ENCODE peak calls at places on chromosomes 13 and 19, in six cellular contexts. C is CD8-positive, alpha-beta memory T cell; D is stomach; H is cardiac muscle cell; F is heart left ventricle; G is kidney. W is an unnamed sample.

GRCh38 chr19:20482721-20483120 is 82.9 kb downstream of the ZNF737 start:
- DNase-seq in C (no peak), D (no peak), H (no peak), F (no peak), G (no peak), W (no peak)

GRCh38 chr13:52405369-52405766 is 604 bp downstream of the THSD1 start:
- DNase-seq in D (no peak), H (no peak), C (no peak), F (no peak), G (no peak), W (no peak)

GRCh38 chr19:44141191-44142013 is at the start of gene ZNF234:
- DNase-seq in C (peak; percentile 46), D (peak; percentile 75), G (peak; percentile 88), F (peak; percentile 89), H (peak; percentile 91), W (peak; percentile 70)

GRCh38 chr19:31258211-31259052 is 90.8 kb downstream of the TSHZ3 start:
- DNase-seq in F (no peak), G (no peak), C (no peak), D (peak; percentile 20), H (no peak), W (no peak)

GRCh38 chr19:13037161-13037560 is 41.9 kb downstream of the NFIX start:
- DNase-seq in D (no peak), C (no peak), H (peak; percentile 85), F (no peak), G (no peak), W (no peak)

GRCh38 chr19:19871932-19872331 is 6.2 kb downstream of the ZNF253 start:
- DNase-seq in H (no peak), F (no peak), C (no peak), D (no peak), G (no peak), W (no peak)

GRCh38 chr19:2166741-2167738 is 3.3 kb downstream of the DOT1L start:
- DNase-seq in G (peak; percentile 92), F (peak; percentile 92), C (no peak), H (peak; percentile 83), D (peak; percentile 95), W (no peak)

GRCh38 chr13:50940509-50940908 is 30.9 kb downstream of the RNASEH2B start:
- DNase-seq in F (no peak), D (no peak), G (no peak), H (no peak), C (no peak), W (no peak)

GRCh38 chr13:34048652-34049051 is 230.7 kb downstream of the RFC3 start:
- DNase-seq in D (no peak), H (no peak), G (no peak), F (no peak), C (no peak), W (no peak)

GRCh38 chr19:18995804-18996241 is 37.5 kb downstream of the SUGP2 start:
- DNase-seq in H (peak; percentile 93), C (no peak), G (peak; percentile 91), F (peak; percentile 78), D (peak; percentile 35), W (no peak)

GRCh38 chr13:95676100-95676774 is 702 bp upstream of the DNAJC3 start:
- DNase-seq in D (peak; percentile 37), F (no peak), G (peak; percentile 53), C (no peak), H (peak; percentile 53), W (no peak)

DNA sequence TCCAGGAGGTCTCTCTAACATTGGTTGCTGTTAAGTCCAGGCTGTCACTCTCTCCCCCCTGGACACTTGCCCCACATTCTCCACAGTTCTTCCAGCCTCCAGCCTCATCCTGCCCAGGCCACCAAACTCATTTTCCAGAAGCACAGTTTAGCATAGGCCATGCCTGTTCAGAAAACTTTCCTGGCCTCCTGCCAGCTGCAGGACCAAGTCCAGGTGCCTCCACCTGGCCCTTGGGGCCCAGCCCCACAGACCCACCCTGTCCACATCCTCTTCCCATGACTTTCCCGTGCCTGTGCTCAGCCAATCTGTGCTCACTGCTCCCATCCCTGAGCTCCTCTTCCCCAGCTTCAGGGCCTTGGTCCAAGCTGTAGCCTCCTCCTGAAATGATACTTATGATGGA is 905.0 kb downstream of the UQCRFS1 start:
- DNase-seq in H (no peak), G (no peak), C (no peak), D (no peak), F (no peak), W (no peak)
- H3K4me3 ChIP-seq in H (no peak overlapping the region), G (no peak overlapping the region), C (no peak overlapping the region), D (no peak overlapping the region), F (no peak overlapping the region), W (no peak overlapping the region)

DNA sequence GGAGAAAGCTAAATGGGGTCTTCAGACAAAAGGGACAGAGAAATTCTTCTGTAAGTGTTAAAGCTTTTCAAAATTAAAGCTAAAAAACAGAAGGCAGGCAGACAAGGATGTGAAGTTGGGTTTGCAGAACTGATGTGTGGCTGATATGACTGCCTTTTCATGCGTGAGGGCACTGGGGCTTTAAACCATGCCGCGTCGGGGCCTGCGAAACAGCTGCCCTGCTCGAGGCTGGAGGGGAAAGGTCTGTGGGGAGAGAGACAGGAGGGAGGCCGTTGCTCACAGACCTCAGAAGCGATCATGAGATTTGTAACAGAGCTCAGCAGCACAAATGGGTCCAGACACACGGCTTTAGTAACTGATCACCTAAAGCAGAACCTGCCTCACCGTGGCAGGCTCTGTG is 23.5 kb downstream of the CAPS start:
- DNase-seq in F (no peak), D (no peak), G (no peak), C (no peak), H (no peak), W (no peak)
- H3K4me1 ChIP-seq in F (peaks cover 14% of the 10 kb centered on the region), D (peaks cover 40% of the 10 kb centered on the region), G (no peaks in the 10 kb centered on the region), C (no peaks in the 10 kb centered on the region), H (no peaks in the 10 kb centered on the region), W (no peaks in the 10 kb centered on the region)

GRCh38 chr19:3721131-3721899 is 13.1 kb downstream of the TJP3 start:
- DNase-seq in G (peak; percentile 96), C (peak; percentile 79), D (peak; percentile 98), F (peak; percentile 79), H (peak; percentile 90), W (no peak)

GRCh38 chr19:3722443-3723109 is 14.4 kb downstream of the TJP3 start:
- DNase-seq in G (no peak), D (peak; percentile 93), H (no peak), F (no peak), C (no peak), W (no peak)

GRCh38 chr19:3723883-3724282 is 15.7 kb downstream of the TJP3 start:
- DNase-seq in D (no peak), C (no peak), F (no peak), H (no peak), G (no peak), W (no peak)

GRCh38 chr19:3721900-3722442 is 13.8 kb downstream of the TJP3 start:
- DNase-seq in F (no peak), D (no peak), H (no peak), C (no peak), G (no peak), W (no peak)

GRCh38 chr19:3723110-3723488 is 14.9 kb downstream of the TJP3 start:
- DNase-seq in D (no peak), C (no peak), G (no peak), H (no peak), F (no peak), W (no peak)
- H3K27ac ChIP-seq in D (peak overlapping the region; percentile 88), C (no peak overlapping the region), G (no peak overlapping the region), H (no peak overlapping the region), F (no peak overlapping the region), W (no peak overlapping the region)

GRCh38 chr19:55348317-55349034 is 6.0 kb downstream of the COX6B2 start:
- DNase-seq in F (no peak), D (no peak), G (no peak), C (no peak), H (no peak), W (no peak)
- H3K4me3 ChIP-seq in F (no peak overlapping the region), D (no peak overlapping the region), G (no peak overlapping the region), C (no peak overlapping the region), H (no peak overlapping the region), W (no peak overlapping the region)

W was measured in RWPE2.